ENCODE peak calls at places on chromosomes 2 and 18, in ten cellular contexts. One of them, this sample, is unnamed.

GRCh38 chr18:44957440-44957839 is 276.8 kb downstream of the SETBP1 start:
- DNase-seq in astrocyte of the cerebellum: no peak
- DNase-seq in lower lobe of right lung: no peak
- DNase-seq in astrocyte of the spinal cord: no peak
- DNase-seq in sigmoid colon: no peak
- DNase-seq in H7: no peak
- DNase-seq in Jurkat, Clone E6-1: no peak
- DNase-seq in neuronal stem cell: no peak
- DNase-seq in hepatocyte: no peak
- DNase-seq in cardiac muscle cell: no peak
- DNase-seq in this sample: no peak

GRCh38 chr2:109185338-109185737 is 56.3 kb downstream of the SH3RF3 start:
- DNase-seq in astrocyte of the cerebellum: no peak
- DNase-seq in lower lobe of right lung: no peak
- DNase-seq in astrocyte of the spinal cord: peak; percentile 67
- DNase-seq in sigmoid colon: peak; percentile 82
- DNase-seq in H7: no peak
- DNase-seq in Jurkat, Clone E6-1: no peak
- DNase-seq in neuronal stem cell: no peak
- DNase-seq in hepatocyte: no peak
- DNase-seq in cardiac muscle cell: no peak
- DNase-seq in this sample: peak; percentile 45

GRCh38 chr2:88209526-88210131 is 39.5 kb downstream of the THNSL2 start:
- DNase-seq in astrocyte of the cerebellum: no peak
- DNase-seq in lower lobe of right lung: no peak
- DNase-seq in astrocyte of the spinal cord: no peak
- DNase-seq in sigmoid colon: no peak
- DNase-seq in H7: no peak
- DNase-seq in Jurkat, Clone E6-1: no peak
- DNase-seq in neuronal stem cell: no peak
- DNase-seq in hepatocyte: no peak
- DNase-seq in cardiac muscle cell: no peak
- DNase-seq in this sample: peak; percentile 91

GRCh38 chr2:31526946-31527345 is 53.8 kb downstream of the SRD5A2 start:
- DNase-seq in astrocyte of the cerebellum: no peak
- DNase-seq in lower lobe of right lung: no peak
- DNase-seq in astrocyte of the spinal cord: no peak
- DNase-seq in sigmoid colon: no peak
- DNase-seq in H7: no peak
- DNase-seq in Jurkat, Clone E6-1: no peak
- DNase-seq in neuronal stem cell: no peak
- DNase-seq in hepatocyte: peak; percentile 25
- DNase-seq in cardiac muscle cell: no peak
- DNase-seq in this sample: no peak

GRCh38 chr2:4324531-4324930 is 621.2 kb downstream of the DCDC2C start:
- DNase-seq in astrocyte of the cerebellum: no peak
- DNase-seq in lower lobe of right lung: no peak
- DNase-seq in astrocyte of the spinal cord: no peak
- DNase-seq in sigmoid colon: no peak
- DNase-seq in H7: no peak
- DNase-seq in Jurkat, Clone E6-1: no peak
- DNase-seq in neuronal stem cell: no peak
- DNase-seq in hepatocyte: no peak
- DNase-seq in cardiac muscle cell: no peak
- DNase-seq in this sample: no peak

GRCh38 chr2:186575302-186575701 is 14.6 kb upstream of the ITGAV start:
- DNase-seq in astrocyte of the cerebellum: peak; percentile 98
- DNase-seq in lower lobe of right lung: no peak
- DNase-seq in astrocyte of the spinal cord: peak; percentile 99
- DNase-seq in sigmoid colon: no peak
- DNase-seq in H7: no peak
- DNase-seq in Jurkat, Clone E6-1: no peak
- DNase-seq in neuronal stem cell: no peak
- DNase-seq in hepatocyte: peak; percentile 92
- DNase-seq in cardiac muscle cell: peak; percentile 99
- DNase-seq in this sample: peak; percentile 99

GRCh38 chr2:139759000-139759505 is 978.9 kb upstream of the NXPH2 start:
- DNase-seq in astrocyte of the cerebellum: no peak
- DNase-seq in lower lobe of right lung: no peak
- DNase-seq in astrocyte of the spinal cord: no peak
- DNase-seq in sigmoid colon: no peak
- DNase-seq in H7: no peak
- DNase-seq in Jurkat, Clone E6-1: no peak
- DNase-seq in neuronal stem cell: no peak
- DNase-seq in hepatocyte: no peak
- DNase-seq in cardiac muscle cell: no peak
- DNase-seq in this sample: no peak

GRCh38 chr2:128770143-128771080 is 451.7 kb upstream of the HS6ST1 start:
- DNase-seq in astrocyte of the cerebellum: no peak
- DNase-seq in lower lobe of right lung: no peak
- DNase-seq in astrocyte of the spinal cord: no peak
- DNase-seq in sigmoid colon: peak; percentile 40
- DNase-seq in H7: peak; percentile 9
- DNase-seq in Jurkat, Clone E6-1: no peak
- DNase-seq in neuronal stem cell: no peak
- DNase-seq in hepatocyte: no peak
- DNase-seq in cardiac muscle cell: no peak
- DNase-seq in this sample: no peak

GRCh38 chr2:159939946-159940345 is 122.5 kb downstream of the PLA2R1 start:
- DNase-seq in astrocyte of the cerebellum: peak; percentile 33
- DNase-seq in lower lobe of right lung: no peak
- DNase-seq in astrocyte of the spinal cord: peak; percentile 36
- DNase-seq in sigmoid colon: no peak
- DNase-seq in H7: no peak
- DNase-seq in Jurkat, Clone E6-1: no peak
- DNase-seq in neuronal stem cell: no peak
- DNase-seq in hepatocyte: peak; percentile 18
- DNase-seq in cardiac muscle cell: peak; percentile 45
- DNase-seq in this sample: no peak

GRCh38 chr2:218892693-218893348 is 12.2 kb downstream of the WNT10A start:
- DNase-seq in astrocyte of the cerebellum: no peak
- DNase-seq in lower lobe of right lung: peak; percentile 82
- DNase-seq in astrocyte of the spinal cord: peak; percentile 32
- DNase-seq in sigmoid colon: no peak
- DNase-seq in H7: peak; percentile 93
- DNase-seq in Jurkat, Clone E6-1: peak; percentile 86
- DNase-seq in neuronal stem cell: peak; percentile 65
- DNase-seq in hepatocyte: peak; percentile 85
- DNase-seq in cardiac muscle cell: peak; percentile 55
- DNase-seq in this sample: no peak

GRCh38 chr2:22894761-22895160 is 490.2 kb upstream of the KLHL29 start:
- DNase-seq in astrocyte of the cerebellum: no peak
- DNase-seq in lower lobe of right lung: no peak
- DNase-seq in astrocyte of the spinal cord: no peak
- DNase-seq in sigmoid colon: no peak
- DNase-seq in H7: no peak
- DNase-seq in Jurkat, Clone E6-1: no peak
- DNase-seq in neuronal stem cell: peak; percentile 23
- DNase-seq in hepatocyte: no peak
- DNase-seq in cardiac muscle cell: no peak
- DNase-seq in this sample: no peak

GRCh38 chr2:160194946-160195345 is 5.1 kb downstream of the ITGB6 start:
- DNase-seq in astrocyte of the cerebellum: no peak
- DNase-seq in lower lobe of right lung: no peak
- DNase-seq in astrocyte of the spinal cord: no peak
- DNase-seq in sigmoid colon: no peak
- DNase-seq in H7: no peak
- DNase-seq in Jurkat, Clone E6-1: peak; percentile 61
- DNase-seq in neuronal stem cell: no peak
- DNase-seq in hepatocyte: no peak
- DNase-seq in cardiac muscle cell: no peak
- DNase-seq in this sample: no peak

GRCh38 chr2:235500761-235501662 is 7.2 kb downstream of the AGAP1 start:
- DNase-seq in astrocyte of the cerebellum: peak; percentile 23
- DNase-seq in lower lobe of right lung: no peak
- DNase-seq in astrocyte of the spinal cord: peak; percentile 67
- DNase-seq in sigmoid colon: no peak
- DNase-seq in H7: no peak
- DNase-seq in Jurkat, Clone E6-1: peak; percentile 32
- DNase-seq in neuronal stem cell: no peak
- DNase-seq in hepatocyte: no peak
- DNase-seq in cardiac muscle cell: peak; percentile 61
- DNase-seq in this sample: no peak
- H3K4me3 ChIP-seq in astrocyte of the cerebellum: no peak overlapping the region
- H3K4me3 ChIP-seq in lower lobe of right lung: peak overlapping the region; percentile 5
- H3K4me3 ChIP-seq in astrocyte of the spinal cord: no peak overlapping the region
- H3K4me3 ChIP-seq in sigmoid colon: no peak overlapping the region
- H3K4me3 ChIP-seq in H7: no peak overlapping the region
- H3K4me3 ChIP-seq in Jurkat, Clone E6-1: no peak overlapping the region
- H3K4me3 ChIP-seq in neuronal stem cell: no peak overlapping the region
- H3K4me3 ChIP-seq in hepatocyte: no peak overlapping the region
- H3K4me3 ChIP-seq in cardiac muscle cell: peak overlapping the region; percentile 18
- H3K4me3 ChIP-seq in this sample: peak overlapping the region; percentile 38

GRCh38 chr18:42436366-42436765 is 481.3 kb downstream of the PIK3C3 start:
- DNase-seq in astrocyte of the cerebellum: peak; percentile 34
- DNase-seq in lower lobe of right lung: no peak
- DNase-seq in astrocyte of the spinal cord: no peak
- DNase-seq in sigmoid colon: no peak
- DNase-seq in H7: no peak
- DNase-seq in Jurkat, Clone E6-1: no peak
- DNase-seq in neuronal stem cell: no peak
- DNase-seq in hepatocyte: no peak
- DNase-seq in cardiac muscle cell: no peak
- DNase-seq in this sample: no peak

GRCh38 chr18:42437001-42437400 is 482.0 kb downstream of the PIK3C3 start:
- DNase-seq in astrocyte of the cerebellum: no peak
- DNase-seq in lower lobe of right lung: no peak
- DNase-seq in astrocyte of the spinal cord: no peak
- DNase-seq in sigmoid colon: no peak
- DNase-seq in H7: no peak
- DNase-seq in Jurkat, Clone E6-1: no peak
- DNase-seq in neuronal stem cell: no peak
- DNase-seq in hepatocyte: no peak
- DNase-seq in cardiac muscle cell: no peak
- DNase-seq in this sample: no peak

GRCh38 chr18:42442661-42443060 is 487.6 kb downstream of the PIK3C3 start:
- DNase-seq in astrocyte of the cerebellum: no peak
- DNase-seq in lower lobe of right lung: no peak
- DNase-seq in astrocyte of the spinal cord: no peak
- DNase-seq in sigmoid colon: no peak
- DNase-seq in H7: no peak
- DNase-seq in Jurkat, Clone E6-1: no peak
- DNase-seq in neuronal stem cell: no peak
- DNase-seq in hepatocyte: no peak
- DNase-seq in cardiac muscle cell: no peak
- DNase-seq in this sample: no peak

DNA sequence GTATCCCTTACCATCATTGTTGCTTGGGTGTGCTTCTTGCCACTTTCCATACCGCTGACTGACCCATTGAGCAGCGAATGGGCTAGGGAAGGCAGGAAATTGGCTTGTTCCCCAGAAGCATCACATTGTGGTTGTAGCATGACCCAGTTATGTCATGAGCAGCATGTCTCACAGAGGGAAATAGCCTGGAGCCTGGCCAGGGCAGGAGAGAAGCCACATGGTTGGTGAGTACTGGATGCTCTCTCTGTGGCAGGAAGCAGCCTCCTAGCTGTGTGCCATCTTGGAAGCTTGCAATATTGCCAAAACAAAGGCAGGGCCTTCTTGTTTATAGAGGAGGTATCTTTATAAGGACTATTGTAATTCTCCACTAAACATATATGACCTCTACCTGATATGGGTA is 482.6 kb downstream of the PIK3C3 start:
- DNase-seq in astrocyte of the cerebellum: peak; percentile 89
- DNase-seq in lower lobe of right lung: no peak
- DNase-seq in astrocyte of the spinal cord: peak; percentile 57
- DNase-seq in sigmoid colon: no peak
- DNase-seq in H7: no peak
- DNase-seq in Jurkat, Clone E6-1: no peak
- DNase-seq in neuronal stem cell: no peak
- DNase-seq in hepatocyte: no peak
- DNase-seq in cardiac muscle cell: peak; percentile 55
- DNase-seq in this sample: no peak
- H3K4me3 ChIP-seq in astrocyte of the cerebellum: no peak overlapping the region
- H3K4me3 ChIP-seq in lower lobe of right lung: no peak overlapping the region
- H3K4me3 ChIP-seq in astrocyte of the spinal cord: no peak overlapping the region
- H3K4me3 ChIP-seq in sigmoid colon: no peak overlapping the region
- H3K4me3 ChIP-seq in H7: no peak overlapping the region
- H3K4me3 ChIP-seq in Jurkat, Clone E6-1: no peak overlapping the region
- H3K4me3 ChIP-seq in neuronal stem cell: no peak overlapping the region
- H3K4me3 ChIP-seq in hepatocyte: no peak overlapping the region
- H3K4me3 ChIP-seq in cardiac muscle cell: no peak overlapping the region
- H3K4me3 ChIP-seq in this sample: no peak overlapping the region

DNA sequence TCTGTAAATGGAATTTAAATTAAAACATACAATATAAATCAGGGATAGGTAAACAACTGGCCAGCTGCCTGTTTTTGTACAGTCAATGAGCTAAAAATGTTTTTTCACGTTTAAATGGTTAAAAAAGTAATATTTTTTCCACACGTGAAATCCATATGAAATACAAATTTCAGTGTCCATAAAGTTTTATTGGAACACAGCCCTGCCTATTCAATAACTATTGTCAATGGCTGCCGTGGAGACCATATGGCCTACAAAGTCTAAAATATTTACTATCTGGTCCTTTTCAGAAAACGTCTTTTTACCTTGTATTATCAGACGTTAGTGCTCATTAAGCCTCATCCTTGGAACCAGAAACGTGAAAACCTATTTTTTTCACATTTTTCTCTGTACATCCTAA is 1.3 kb downstream of the TMEM17 start:
- DNase-seq in astrocyte of the cerebellum: no peak
- DNase-seq in lower lobe of right lung: no peak
- DNase-seq in astrocyte of the spinal cord: no peak
- DNase-seq in sigmoid colon: no peak
- DNase-seq in H7: no peak
- DNase-seq in Jurkat, Clone E6-1: no peak
- DNase-seq in neuronal stem cell: no peak
- DNase-seq in hepatocyte: no peak
- DNase-seq in cardiac muscle cell: no peak
- DNase-seq in this sample: no peak
- H3K4me3 ChIP-seq in astrocyte of the cerebellum: no peak overlapping the region
- H3K4me3 ChIP-seq in lower lobe of right lung: no peak overlapping the region
- H3K4me3 ChIP-seq in astrocyte of the spinal cord: no peak overlapping the region
- H3K4me3 ChIP-seq in sigmoid colon: no peak overlapping the region
- H3K4me3 ChIP-seq in H7: no peak overlapping the region
- H3K4me3 ChIP-seq in Jurkat, Clone E6-1: no peak overlapping the region
- H3K4me3 ChIP-seq in neuronal stem cell: no peak overlapping the region
- H3K4me3 ChIP-seq in hepatocyte: no peak overlapping the region
- H3K4me3 ChIP-seq in cardiac muscle cell: no peak overlapping the region
- H3K4me3 ChIP-seq in this sample: no peak overlapping the region

DNA sequence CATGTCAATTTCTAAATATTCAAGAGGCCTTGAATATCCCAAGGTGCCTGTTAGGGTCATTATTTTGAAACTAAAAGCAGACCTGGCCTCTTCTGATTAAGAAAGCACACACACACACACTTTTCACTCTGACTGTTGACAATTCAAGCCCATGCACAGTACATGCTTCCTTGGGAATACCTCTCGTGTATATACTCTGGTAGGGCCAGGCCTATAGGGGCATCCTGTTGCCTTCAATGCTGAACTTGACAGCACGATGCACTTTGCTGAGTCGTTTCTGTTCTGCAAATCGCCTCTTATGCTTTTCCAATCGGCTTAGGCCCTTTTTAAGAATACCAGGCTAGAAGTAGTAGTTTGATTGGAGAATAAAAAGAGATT is 40.6 kb downstream of the IWS1 start:
- DNase-seq in astrocyte of the cerebellum: no peak
- DNase-seq in lower lobe of right lung: no peak
- DNase-seq in astrocyte of the spinal cord: no peak
- DNase-seq in sigmoid colon: no peak
- DNase-seq in H7: no peak
- DNase-seq in Jurkat, Clone E6-1: no peak
- DNase-seq in neuronal stem cell: no peak
- DNase-seq in hepatocyte: no peak
- DNase-seq in cardiac muscle cell: no peak
- DNase-seq in this sample: no peak
- H3K4me3 ChIP-seq in astrocyte of the cerebellum: no peak overlapping the region
- H3K4me3 ChIP-seq in lower lobe of right lung: no peak overlapping the region
- H3K4me3 ChIP-seq in astrocyte of the spinal cord: no peak overlapping the region
- H3K4me3 ChIP-seq in sigmoid colon: no peak overlapping the region
- H3K4me3 ChIP-seq in H7: no peak overlapping the region
- H3K4me3 ChIP-seq in Jurkat, Clone E6-1: no peak overlapping the region
- H3K4me3 ChIP-seq in neuronal stem cell: no peak overlapping the region
- H3K4me3 ChIP-seq in hepatocyte: no peak overlapping the region
- H3K4me3 ChIP-seq in cardiac muscle cell: no peak overlapping the region
- H3K4me3 ChIP-seq in this sample: no peak overlapping the region

This sample was measured in retinal pigment epithelial cell.